ENCODE peak calls at places on chromosomes 16 and 17, in six cellular contexts. One of them, this sample, is unnamed.

GRCh38 chr17:21177401-21177800 is 36.6 kb downstream of the TMEM11 start:
- DNase-seq in NCI-H1092 treated with DMSO at 0.1 percent for 48 hours: no peak
- DNase-seq in WTC11: no peak
- DNase-seq in stimulated activated CD8-positive, alpha-beta memory T cell treated with anti-CD3 and anti-CD28 coated beads, Interleukin-4, amount 100 ng/mL, for 4 hours: no peak
- DNase-seq in EL: no peak
- DNase-seq in NCI-H1436: no peak
- DNase-seq in this sample: no peak

GRCh38 chr16:12450381-12450780 is 353.3 kb downstream of the CPPED1 start:
- DNase-seq in NCI-H1092 treated with DMSO at 0.1 percent for 48 hours: no peak
- DNase-seq in WTC11: no peak
- DNase-seq in stimulated activated CD8-positive, alpha-beta memory T cell treated with anti-CD3 and anti-CD28 coated beads, Interleukin-4, amount 100 ng/mL, for 4 hours: no peak
- DNase-seq in EL: no peak
- DNase-seq in NCI-H1436: no peak
- DNase-seq in this sample: no peak

GRCh38 chr17:8755590-8756255 is 2.6 kb downstream of the SPDYE4 start:
- DNase-seq in NCI-H1092 treated with DMSO at 0.1 percent for 48 hours: no peak
- DNase-seq in WTC11: no peak
- DNase-seq in stimulated activated CD8-positive, alpha-beta memory T cell treated with anti-CD3 and anti-CD28 coated beads, Interleukin-4, amount 100 ng/mL, for 4 hours: no peak
- DNase-seq in EL: no peak
- DNase-seq in NCI-H1436: no peak
- DNase-seq in this sample: no peak

GRCh38 chr17:42404326-42405055 is 16.2 kb upstream of the STAT3 start:
- DNase-seq in NCI-H1092 treated with DMSO at 0.1 percent for 48 hours: no peak
- DNase-seq in WTC11: no peak
- DNase-seq in stimulated activated CD8-positive, alpha-beta memory T cell treated with anti-CD3 and anti-CD28 coated beads, Interleukin-4, amount 100 ng/mL, for 4 hours: no peak
- DNase-seq in EL: no peak
- DNase-seq in NCI-H1436: no peak
- DNase-seq in this sample: no peak

GRCh38 chr16:70746040-70746707 is 54.8 kb downstream of the VAC14 start:
- DNase-seq in NCI-H1092 treated with DMSO at 0.1 percent for 48 hours: no peak
- DNase-seq in WTC11: no peak
- DNase-seq in stimulated activated CD8-positive, alpha-beta memory T cell treated with anti-CD3 and anti-CD28 coated beads, Interleukin-4, amount 100 ng/mL, for 4 hours: no peak
- DNase-seq in EL: peak; percentile 87
- DNase-seq in NCI-H1436: no peak
- DNase-seq in this sample: no peak

GRCh38 chr17:28597606-28598383 is 1.0 kb downstream of the SPAG5 start:
- DNase-seq in NCI-H1092 treated with DMSO at 0.1 percent for 48 hours: no peak
- DNase-seq in WTC11: no peak
- DNase-seq in stimulated activated CD8-positive, alpha-beta memory T cell treated with anti-CD3 and anti-CD28 coated beads, Interleukin-4, amount 100 ng/mL, for 4 hours: no peak
- DNase-seq in EL: no peak
- DNase-seq in NCI-H1436: no peak
- DNase-seq in this sample: no peak

GRCh38 chr17:70520447-70520846 is 351.1 kb downstream of the KCNJ2 start:
- DNase-seq in NCI-H1092 treated with DMSO at 0.1 percent for 48 hours: peak; percentile 16
- DNase-seq in WTC11: no peak
- DNase-seq in stimulated activated CD8-positive, alpha-beta memory T cell treated with anti-CD3 and anti-CD28 coated beads, Interleukin-4, amount 100 ng/mL, for 4 hours: no peak
- DNase-seq in EL: no peak
- DNase-seq in NCI-H1436: no peak
- DNase-seq in this sample: no peak

GRCh38 chr16:11796227-11797165 is 562 bp downstream of the ZC3H7A start:
- DNase-seq in NCI-H1092 treated with DMSO at 0.1 percent for 48 hours: no peak
- DNase-seq in WTC11: peak; percentile 54
- DNase-seq in stimulated activated CD8-positive, alpha-beta memory T cell treated with anti-CD3 and anti-CD28 coated beads, Interleukin-4, amount 100 ng/mL, for 4 hours: peak; percentile 14
- DNase-seq in EL: peak; percentile 63
- DNase-seq in NCI-H1436: no peak
- DNase-seq in this sample: peak; percentile 80

GRCh38 chr17:36094746-36095145 is 4.8 kb upstream of the CCL3 start:
- DNase-seq in NCI-H1092 treated with DMSO at 0.1 percent for 48 hours: no peak
- DNase-seq in WTC11: no peak
- DNase-seq in stimulated activated CD8-positive, alpha-beta memory T cell treated with anti-CD3 and anti-CD28 coated beads, Interleukin-4, amount 100 ng/mL, for 4 hours: no peak
- DNase-seq in EL: no peak
- DNase-seq in NCI-H1436: no peak
- DNase-seq in this sample: no peak

GRCh38 chr16:88005148-88005547 is 53.9 kb downstream of the BANP start:
- DNase-seq in NCI-H1092 treated with DMSO at 0.1 percent for 48 hours: no peak
- DNase-seq in WTC11: peak; percentile 63
- DNase-seq in stimulated activated CD8-positive, alpha-beta memory T cell treated with anti-CD3 and anti-CD28 coated beads, Interleukin-4, amount 100 ng/mL, for 4 hours: no peak
- DNase-seq in EL: no peak
- DNase-seq in NCI-H1436: no peak
- DNase-seq in this sample: no peak

GRCh38 chr16:88617268-88618031 is 20.9 kb upstream of the IL17C start:
- DNase-seq in NCI-H1092 treated with DMSO at 0.1 percent for 48 hours: peak; percentile 60
- DNase-seq in WTC11: no peak
- DNase-seq in stimulated activated CD8-positive, alpha-beta memory T cell treated with anti-CD3 and anti-CD28 coated beads, Interleukin-4, amount 100 ng/mL, for 4 hours: no peak
- DNase-seq in EL: no peak
- DNase-seq in NCI-H1436: peak; percentile 56
- DNase-seq in this sample: no peak

GRCh38 chr17:68461122-68461539 is 3.8 kb upstream of the WIPI1 start:
- DNase-seq in NCI-H1092 treated with DMSO at 0.1 percent for 48 hours: no peak
- DNase-seq in WTC11: no peak
- DNase-seq in stimulated activated CD8-positive, alpha-beta memory T cell treated with anti-CD3 and anti-CD28 coated beads, Interleukin-4, amount 100 ng/mL, for 4 hours: no peak
- DNase-seq in EL: no peak
- DNase-seq in NCI-H1436: no peak
- DNase-seq in this sample: no peak

GRCh38 chr16:66569827-66570405 is 3.7 kb downstream of the CMTM1 start:
- DNase-seq in NCI-H1092 treated with DMSO at 0.1 percent for 48 hours: no peak
- DNase-seq in WTC11: no peak
- DNase-seq in stimulated activated CD8-positive, alpha-beta memory T cell treated with anti-CD3 and anti-CD28 coated beads, Interleukin-4, amount 100 ng/mL, for 4 hours: no peak
- DNase-seq in EL: peak; percentile 57
- DNase-seq in NCI-H1436: no peak
- DNase-seq in this sample: no peak

GRCh38 chr17:15463363-15463762 is 4.1 kb downstream of the CDRT4 start:
- DNase-seq in NCI-H1092 treated with DMSO at 0.1 percent for 48 hours: peak; percentile 22
- DNase-seq in WTC11: peak; percentile 25
- DNase-seq in stimulated activated CD8-positive, alpha-beta memory T cell treated with anti-CD3 and anti-CD28 coated beads, Interleukin-4, amount 100 ng/mL, for 4 hours: no peak
- DNase-seq in EL: peak; percentile 85
- DNase-seq in NCI-H1436: no peak
- DNase-seq in this sample: no peak

GRCh38 chr17:41413353-41413752 is 11.0 kb downstream of the KRT37 start:
- DNase-seq in NCI-H1092 treated with DMSO at 0.1 percent for 48 hours: no peak
- DNase-seq in WTC11: no peak
- DNase-seq in stimulated activated CD8-positive, alpha-beta memory T cell treated with anti-CD3 and anti-CD28 coated beads, Interleukin-4, amount 100 ng/mL, for 4 hours: no peak
- DNase-seq in EL: peak; percentile 45
- DNase-seq in NCI-H1436: no peak
- DNase-seq in this sample: no peak

GRCh38 chr16:6852643-6853042 is 480.0 kb upstream of the RBFOX1 start:
- DNase-seq in NCI-H1092 treated with DMSO at 0.1 percent for 48 hours: no peak
- DNase-seq in WTC11: no peak
- DNase-seq in stimulated activated CD8-positive, alpha-beta memory T cell treated with anti-CD3 and anti-CD28 coated beads, Interleukin-4, amount 100 ng/mL, for 4 hours: no peak
- DNase-seq in EL: no peak
- DNase-seq in NCI-H1436: no peak
- DNase-seq in this sample: no peak

GRCh38 chr17:77365584-77366186 is 224.9 kb downstream of the SEC14L1 start:
- DNase-seq in NCI-H1092 treated with DMSO at 0.1 percent for 48 hours: peak; percentile 78
- DNase-seq in WTC11: peak; percentile 2
- DNase-seq in stimulated activated CD8-positive, alpha-beta memory T cell treated with anti-CD3 and anti-CD28 coated beads, Interleukin-4, amount 100 ng/mL, for 4 hours: no peak
- DNase-seq in EL: peak; percentile 90
- DNase-seq in NCI-H1436: peak; percentile 79
- DNase-seq in this sample: peak; percentile 84

This sample was measured in heart left ventricle.